ENCODE peak calls at places on chromosome 20, in four cellular contexts. M is lower lobe of right lung, Z is mesenchymal stem cell, F is pancreas. Q is an unnamed sample.
A peak's percentile ranks its signal among the peaks of the same experiment; 100 is the strongest.

GRCh38 chr20:13567663-13568062 is 71.1 kb downstream of the TASP1 start:
- DNase-seq in M (no peak), Z (no peak), F (no peak), Q (no peak)

GRCh38 chr20:1809611-1810510 is 85.3 kb upstream of the SIRPA start:
- DNase-seq in Z (peak; percentile 48), F (no peak), M (no peak), Q (peak; percentile 77)

GRCh38 chr20:41168281-41169183 is 31.2 kb downstream of the PLCG1 start:
- DNase-seq in M (peak; percentile 21), F (peak; percentile 39), Z (no peak), Q (no peak)

GRCh38 chr20:41342474-41343464 is 2.1 kb downstream of the LPIN3 start:
- DNase-seq in M (no peak), Z (no peak), F (no peak), Q (no peak)

GRCh38 chr20:13041574-13042457 is 33.0 kb downstream of the SPTLC3 start:
- DNase-seq in Z (no peak), F (no peak), M (no peak), Q (no peak)

GRCh38 chr20:43570496-43570895 is 11.7 kb downstream of the SGK2 start:
- DNase-seq in M (no peak), F (no peak), Z (no peak), Q (no peak)

GRCh38 chr20:5569021-5569420 is 181.2 kb upstream of the SHLD1 start:
- DNase-seq in Z (peak; percentile 58), M (no peak), F (no peak), Q (peak; percentile 4)

GRCh38 chr20:9270831-9271230 is 201.9 kb downstream of the PLCB4 start:
- DNase-seq in M (no peak), Z (peak; percentile 33), F (no peak), Q (peak; percentile 67)

GRCh38 chr20:21505810-21506530 is 7.9 kb downstream of the NKX2-2 start:
- DNase-seq in F (peak; percentile 88), Z (no peak), M (peak; percentile 66), Q (peak; percentile 15)

GRCh38 chr20:37378785-37379598 is 33.1 kb downstream of the SRC start:
- DNase-seq in F (peak; percentile 46), Z (peak; percentile 20), M (peak; percentile 52), Q (peak; percentile 51)

GRCh38 chr20:16929756-16930155 is 181.6 kb downstream of the OTOR start:
- DNase-seq in M (no peak), Z (no peak), F (no peak), Q (peak; percentile 75)

GRCh38 chr20:16828666-16829305 is 80.6 kb downstream of the OTOR start:
- DNase-seq in F (no peak), M (no peak), Z (no peak), Q (no peak)

GRCh38 chr20:62678553-62678952 is 30.1 kb upstream of the NTSR1 start:
- DNase-seq in M (no peak), F (no peak), Z (no peak), Q (no peak)

GRCh38 chr20:16493486-16493885 is 79.8 kb downstream of the KIF16B start:
- DNase-seq in M (no peak), Z (no peak), F (no peak), Q (no peak)

GRCh38 chr20:44540834-44541233 is 19.0 kb upstream of the SERINC3 start:
- DNase-seq in F (no peak), M (no peak), Z (peak; percentile 45), Q (peak; percentile 88)

GRCh38 chr20:37336369-37337207 is 9.4 kb upstream of the SRC start:
- DNase-seq in F (no peak), Z (peak; percentile 71), M (peak; percentile 82), Q (no peak)

GRCh38 chr20:32581839-32582658 is 3.1 kb downstream of the NOL4L start:
- DNase-seq in M (no peak), F (no peak), Z (no peak), Q (no peak)

GRCh38 chr20:31842471-31843157 is 2.8 kb downstream of the FOXS1 start:
- DNase-seq in Z (peak; percentile 80), M (no peak), F (no peak), Q (peak; percentile 60)

GRCh38 chr20:22623211-22623610 is 38.8 kb upstream of the FOXA2 start:
- DNase-seq in F (no peak), M (no peak), Z (no peak), Q (no peak)

GRCh38 chr20:22684763-22685443 is 100.5 kb upstream of the FOXA2 start:
- DNase-seq in F (no peak), M (no peak), Z (no peak), Q (no peak)

GRCh38 chr20:33803921-33804337 is 7.2 kb upstream of the CHMP4B start:
- DNase-seq in F (no peak), Z (peak; percentile 86), M (no peak), Q (peak; percentile 77)

GRCh38 chr20:25198663-25199363 is 3.3 kb downstream of the ENTPD6 start:
- DNase-seq in Z (no peak), M (no peak), F (no peak), Q (no peak)

GRCh38 chr20:19275630-19276071 is 63.2 kb downstream of the SLC24A3 start:
- DNase-seq in F (no peak), Z (no peak), M (peak; percentile 56), Q (no peak)

GRCh38 chr20:56995635-56996075 is 270.8 kb downstream of the BMP7 start:
- DNase-seq in M (no peak), Z (no peak), F (no peak), Q (no peak)

GRCh38 chr20:1265226-1265915 is 723 bp upstream of the SNPH start:
- DNase-seq in Z (peak; percentile 48), M (no peak), F (no peak), Q (peak; percentile 30)

GRCh38 chr20:63698739-63699465 is 2.5 kb downstream of the TNFRSF6B start:
- DNase-seq in M (peak; percentile 47), Z (peak; percentile 97), F (peak; percentile 59), Q (peak; percentile 86)

GRCh38 chr20:1426231-1426849 is 33.5 kb upstream of the FKBP1A start:
- DNase-seq in Z (no peak), F (no peak), M (no peak), Q (no peak)

GRCh38 chr20:19783966-19784401 is 25.9 kb downstream of the RIN2 start:
- DNase-seq in F (no peak), Z (peak; percentile 67), M (peak; percentile 55), Q (peak; percentile 87)

GRCh38 chr20:36975085-36975829 is 23.7 kb upstream of the SAMHD1 start:
- DNase-seq in Z (no peak), F (no peak), M (no peak), Q (no peak)

DNA sequence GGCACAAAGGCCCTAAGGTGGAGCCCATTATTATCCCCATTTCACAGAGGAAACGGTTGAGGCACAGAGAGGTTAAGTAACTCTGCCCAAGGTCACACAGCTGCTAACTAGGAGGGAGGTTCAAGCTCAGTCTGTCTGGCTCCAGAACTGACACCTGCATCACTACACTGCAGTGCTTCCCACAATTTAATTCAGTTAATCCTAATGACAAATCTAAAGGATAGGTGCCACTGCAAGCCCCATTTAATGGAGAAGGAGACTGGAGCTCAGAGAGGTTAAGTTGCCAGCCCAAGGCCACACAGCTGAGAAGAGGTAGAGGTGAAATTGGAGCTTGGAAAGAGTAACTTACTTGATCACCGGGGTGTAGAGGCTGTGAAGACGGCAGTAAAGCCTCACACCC is 148.8 kb downstream of the PREX1 start:
- DNase-seq in F (no peak), M (no peak), Z (no peak), Q (no peak)
- H3K4me1 ChIP-seq in F (peaks cover 9% of the 10 kb centered on the region), M (peaks cover 24% of the 10 kb centered on the region), Z (peaks cover 15% of the 10 kb centered on the region), Q (peaks cover 16% of the 10 kb centered on the region)

GRCh38 chr20:58325914-58326313 is 16.4 kb downstream of the RAB22A start:
- DNase-seq in Z (no peak), F (no peak), M (no peak), Q (no peak)

GRCh38 chr20:58322083-58322482 is 12.6 kb downstream of the RAB22A start:
- DNase-seq in F (no peak), Z (no peak), M (no peak), Q (no peak)

DNA sequence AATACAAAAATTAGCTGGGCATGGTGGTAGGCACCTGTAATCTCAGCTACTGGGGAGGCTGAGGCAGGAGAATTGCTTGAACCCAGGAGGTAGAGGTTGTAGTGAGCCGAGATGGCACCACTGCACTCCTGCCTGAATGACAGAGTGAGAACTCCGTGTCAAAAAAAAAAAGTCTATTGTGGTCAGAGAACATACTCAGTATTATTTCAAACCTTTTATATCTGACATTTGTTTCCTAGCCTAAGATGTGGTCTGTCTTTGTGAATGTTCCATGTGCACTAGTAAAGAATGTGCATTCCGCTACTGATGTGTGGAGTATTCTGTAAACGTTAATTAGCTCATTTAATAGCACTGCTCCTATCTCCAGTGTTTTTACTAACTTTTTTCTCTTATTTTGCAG is 11.7 kb downstream of the RAB22A start:
- DNase-seq in Z (no peak), M (no peak), F (no peak), Q (no peak)
- H3K27me3 ChIP-seq in Z (no peaks in the 10 kb centered on the region), M (no peaks in the 10 kb centered on the region), F (no peaks in the 10 kb centered on the region), Q (no peaks in the 10 kb centered on the region)

DNA sequence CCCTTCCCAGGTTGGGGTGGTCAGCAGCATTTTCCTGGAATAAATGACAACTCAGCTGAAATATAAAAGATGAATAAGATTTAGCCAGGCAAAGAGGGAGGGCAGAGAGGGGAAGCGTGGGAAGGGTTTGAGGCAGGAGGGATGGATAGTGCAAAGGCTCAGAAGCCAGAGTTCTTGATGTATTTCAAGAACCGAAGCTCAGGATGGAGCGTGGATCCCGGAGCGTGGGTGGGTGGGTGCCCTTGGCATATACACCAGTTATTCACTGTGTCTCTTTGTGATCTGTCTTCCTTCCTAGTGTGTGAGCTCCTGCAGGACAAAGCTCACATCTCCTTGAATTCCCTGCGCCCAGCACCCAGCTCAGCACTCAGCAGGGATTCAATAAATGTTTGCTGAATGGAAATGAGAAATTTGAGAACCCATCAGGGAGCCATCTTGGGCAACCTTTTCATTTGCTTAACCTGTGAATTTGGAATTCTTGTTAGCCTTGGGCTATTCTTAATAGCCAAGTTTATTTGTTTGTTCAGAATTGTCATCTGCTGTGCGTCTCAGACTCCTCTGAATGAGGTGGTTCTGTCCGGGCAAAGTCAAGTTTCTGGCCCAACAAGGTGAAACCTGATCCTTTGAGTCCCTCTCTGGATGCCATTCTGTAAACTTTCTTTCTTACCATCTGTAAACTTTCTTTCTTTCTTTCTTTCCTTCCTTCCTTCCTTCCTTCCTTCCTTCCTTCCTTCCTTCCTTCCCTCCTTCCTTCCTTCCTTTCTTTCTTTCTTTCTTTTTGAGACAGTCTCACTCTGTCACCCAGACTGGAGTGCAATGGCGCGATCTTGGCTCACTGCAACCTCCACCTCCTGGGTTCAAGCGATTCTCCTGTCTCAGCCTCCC is 13.3 kb upstream of the MMP9 start:
- DNase-seq in F (no peak), Z (no peak), M (peak; percentile 11), Q (no peak)
- H3K4me1 ChIP-seq in F (no peaks in the 10 kb centered on the region), Z (peaks cover 2% of the 10 kb centered on the region), M (no peaks in the 10 kb centered on the region), Q (peaks cover 3% of the 10 kb centered on the region)

GRCh38 chr20:58225490-58226200 is 2.8 kb downstream of the ANKRD60 start:
- DNase-seq in M (no peak), Z (no peak), F (no peak), Q (no peak)

GRCh38 chr20:58224097-58224496 is 4.4 kb downstream of the ANKRD60 start:
- DNase-seq in F (no peak), Z (no peak), M (no peak), Q (no peak)

GRCh38 chr20:58223358-58223941 is 5.0 kb downstream of the ANKRD60 start:
- DNase-seq in Z (no peak), F (no peak), M (no peak), Q (no peak)

GRCh38 chr20:58222446-58222845 is 6.0 kb downstream of the ANKRD60 start:
- DNase-seq in M (no peak), F (no peak), Z (no peak), Q (no peak)

DNA sequence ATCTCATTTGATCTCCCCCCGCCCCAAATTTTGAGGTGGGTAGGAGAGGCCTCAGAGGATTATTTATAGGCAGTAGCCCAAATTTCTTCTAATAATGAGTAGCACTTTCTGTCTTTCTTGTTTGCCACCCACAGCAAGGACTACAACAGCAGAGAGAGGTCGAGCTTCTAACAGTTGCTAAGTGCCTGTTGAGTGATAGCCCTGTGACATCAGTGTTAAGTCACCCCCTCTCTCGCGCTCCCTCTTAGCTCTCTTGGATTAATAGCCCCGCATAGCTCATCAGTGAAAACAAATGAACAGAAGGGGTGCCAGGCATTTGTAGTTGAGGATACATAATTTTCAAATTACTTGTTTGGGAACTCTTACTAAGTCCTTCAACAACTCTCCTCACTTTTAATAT is 3.5 kb downstream of the ANKRD60 start:
- DNase-seq in Z (no peak), F (no peak), M (no peak), Q (no peak)
- H3K27me3 ChIP-seq in Z (peaks cover 83% of the 10 kb centered on the region), F (peaks cover 31% of the 10 kb centered on the region), M (peaks cover 59% of the 10 kb centered on the region), Q (peaks cover 37% of the 10 kb centered on the region)